ENCODE peak calls at places on chromosomes 2 and 18, in five cellular contexts. R is ascending aorta, T is MM.1S, I is GM13977, C is fibroblast of pulmonary artery. X is an unnamed sample.

GRCh38 chr2:174846941-174847938 is 83.0 kb upstream of the CHRNA1 start:
- DNase-seq in R (no peak), T (no peak), I (no peak), C (peak), X (no peak)

GRCh38 chr2:183049420-183049819 is 11.2 kb upstream of the NCKAP1 start:
- DNase-seq in C (no peak), T (no peak), I (no peak), R (no peak), X (no peak)

GRCh38 chr2:192011196-192011595 is 164.3 kb upstream of the CAVIN2 start:
- DNase-seq in I (no peak), C (no peak), T (no peak), R (no peak), X (no peak)

GRCh38 chr2:100365434-100365833 is 43.1 kb upstream of the LONRF2 start:
- DNase-seq in T (no peak), I (no peak), R (no peak), C (peak), X (no peak)

GRCh38 chr2:99468155-99468554 is 21.7 kb downstream of the REV1 start:
- DNase-seq in R (no peak), I (no peak), T (no peak), C (no peak), X (no peak)

GRCh38 chr2:205568620-205569019 is 113.7 kb upstream of the NRP2 start:
- DNase-seq in C (no peak), I (no peak), T (no peak), R (no peak), X (no peak)

GRCh38 chr2:170221317-170222288 is 43.7 kb downstream of the MYO3B start:
- DNase-seq in I (no peak), C (peak), T (no peak), R (no peak), X (no peak)

GRCh38 chr2:201900362-201900761 is 94.0 kb downstream of the CDK15 start:
- DNase-seq in R (no peak), I (no peak), T (peak), C (no peak), X (no peak)

GRCh38 chr2:217656366-217656765 is 346.4 kb downstream of the TNS1 start:
- DNase-seq in T (no peak), C (no peak), R (no peak), I (no peak), X (no peak)

GRCh38 chr2:39851691-39852110 is 72.6 kb upstream of the THUMPD2 start:
- DNase-seq in T (peak), C (peak), R (no peak), I (no peak), X (no peak)

DNA sequence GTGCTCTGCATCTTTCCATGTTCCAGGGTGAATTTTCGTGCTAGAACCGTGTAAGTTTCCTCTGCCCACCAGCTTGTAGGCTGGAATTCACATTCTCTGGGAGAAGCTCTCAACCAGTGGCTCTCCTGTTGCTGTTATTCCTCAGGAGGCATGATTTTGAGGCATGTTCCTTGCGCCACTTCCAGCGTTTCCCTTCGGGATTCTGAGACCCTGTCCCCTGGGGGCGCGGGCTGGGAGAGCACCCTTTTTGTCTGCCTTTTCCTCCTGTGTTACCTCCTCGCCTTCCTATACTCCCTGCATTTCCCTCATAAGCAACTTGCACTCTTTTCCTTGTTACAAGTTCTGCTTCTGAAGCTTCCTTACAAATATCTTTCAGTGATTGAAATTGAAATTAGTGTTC is 156.4 kb downstream of the PTPRM start:
- DNase-seq in C (no peak), R (no peak), T (no peak), I (no peak), X (no peak)
- TF ChIP-seq CTCF in C (no peak), R (no peak), T (no peak), I (no peak), X (no peak)

GRCh38 chr2:128282976-128283810 is 35.5 kb downstream of the HS6ST1 start:
- DNase-seq in C (no peak), I (no peak), R (no peak), T (no peak), X (no peak)
- TF ChIP-seq CTCF in C (no peak), I (no peak), R (no peak), T (no peak), X (peak)

DNA sequence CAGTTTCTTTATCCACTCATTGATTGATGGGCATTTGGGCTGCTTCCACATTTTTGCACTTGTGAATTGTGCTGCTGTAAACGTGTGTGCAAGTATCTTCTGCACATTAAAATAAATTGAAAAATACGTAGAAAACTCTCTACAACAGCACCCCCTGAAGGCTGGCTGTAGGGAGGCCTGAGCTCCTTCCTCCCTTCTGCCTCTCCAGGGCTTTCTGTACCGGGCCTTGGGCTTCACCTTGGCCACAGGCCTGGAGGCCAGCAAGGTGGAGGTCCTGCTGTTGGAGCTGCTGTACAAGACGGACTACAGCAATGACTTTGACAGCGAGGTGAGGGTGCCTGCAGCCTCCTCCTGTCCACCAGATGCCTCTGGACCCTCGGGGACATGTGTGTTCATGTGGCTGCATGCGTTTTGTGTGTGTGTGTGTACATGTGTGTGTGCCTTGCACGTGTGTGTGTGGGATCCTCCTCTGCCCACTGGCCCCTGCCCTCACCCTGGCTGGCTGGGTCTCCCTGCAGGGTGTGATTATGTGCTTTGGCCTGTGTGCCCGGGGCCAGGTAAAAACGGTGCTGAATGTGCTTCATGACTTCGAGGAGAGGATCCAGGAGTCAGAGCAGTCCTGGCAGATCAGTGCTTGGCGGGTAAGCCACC is 29.2 kb downstream of the MROH2A start:
- DNase-seq in R (peak), T (no peak), C (no peak), I (no peak), X (no peak)
- TF ChIP-seq CTCF in R (no peak), T (no peak), C (no peak), I (peak), X (no peak)

DNA sequence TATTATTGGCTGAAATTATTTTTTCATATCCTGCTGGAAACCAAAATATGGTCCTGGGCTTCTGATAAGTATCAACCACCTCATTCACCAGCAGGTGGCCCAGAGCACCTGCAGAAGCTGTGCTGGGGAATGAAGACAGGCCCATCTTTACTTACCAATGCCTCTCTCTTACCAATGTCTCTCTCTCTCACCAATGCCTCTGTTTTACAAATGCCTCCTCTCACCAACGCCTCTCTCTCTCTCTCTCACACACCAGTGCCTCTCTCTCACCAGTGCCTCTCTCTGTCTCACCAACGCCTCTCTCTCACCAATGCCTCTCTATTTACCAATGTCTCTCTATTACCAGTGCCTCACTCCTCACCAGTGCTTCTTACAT is 2.3 kb upstream of the MAL start:
- DNase-seq in T (peak), C (no peak), R (no peak), I (peak), X (no peak)
- TF ChIP-seq CTCF in T (peak), C (no peak), R (no peak), I (peak), X (no peak)

GRCh38 chr2:231737761-231738160 is 29.4 kb downstream of the PTMA start:
- DNase-seq in T (no peak), I (no peak), C (no peak), R (no peak), X (no peak)

GRCh38 chr2:231727621-231728020 is 19.3 kb downstream of the PTMA start:
- DNase-seq in T (no peak), R (no peak), I (no peak), C (no peak), X (no peak)

DNA sequence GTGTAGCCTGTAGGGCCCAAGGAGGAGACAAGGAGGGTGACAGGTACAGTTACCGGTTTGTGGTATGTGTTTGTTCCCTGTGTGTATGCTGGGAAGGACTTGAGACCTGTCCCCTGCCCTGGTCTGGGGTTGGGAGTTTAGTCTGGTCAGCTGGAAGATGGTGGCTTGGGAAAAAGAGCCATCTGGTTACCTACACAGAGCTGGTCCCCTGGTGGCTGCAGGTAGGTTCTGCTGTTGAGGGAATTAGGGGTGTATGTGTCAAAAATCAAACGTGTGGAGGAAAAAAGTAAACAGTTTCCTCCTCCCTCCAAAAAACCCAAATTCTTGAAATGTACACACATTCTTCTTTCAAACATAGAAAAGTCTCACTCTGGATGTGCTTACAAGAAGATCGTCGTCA is 24.3 kb downstream of the PTMA start:
- DNase-seq in C (no peak), I (no peak), R (no peak), T (no peak), X (no peak)
- TF ChIP-seq CTCF in C (no peak), I (no peak), R (no peak), T (peak), X (no peak)

DNA sequence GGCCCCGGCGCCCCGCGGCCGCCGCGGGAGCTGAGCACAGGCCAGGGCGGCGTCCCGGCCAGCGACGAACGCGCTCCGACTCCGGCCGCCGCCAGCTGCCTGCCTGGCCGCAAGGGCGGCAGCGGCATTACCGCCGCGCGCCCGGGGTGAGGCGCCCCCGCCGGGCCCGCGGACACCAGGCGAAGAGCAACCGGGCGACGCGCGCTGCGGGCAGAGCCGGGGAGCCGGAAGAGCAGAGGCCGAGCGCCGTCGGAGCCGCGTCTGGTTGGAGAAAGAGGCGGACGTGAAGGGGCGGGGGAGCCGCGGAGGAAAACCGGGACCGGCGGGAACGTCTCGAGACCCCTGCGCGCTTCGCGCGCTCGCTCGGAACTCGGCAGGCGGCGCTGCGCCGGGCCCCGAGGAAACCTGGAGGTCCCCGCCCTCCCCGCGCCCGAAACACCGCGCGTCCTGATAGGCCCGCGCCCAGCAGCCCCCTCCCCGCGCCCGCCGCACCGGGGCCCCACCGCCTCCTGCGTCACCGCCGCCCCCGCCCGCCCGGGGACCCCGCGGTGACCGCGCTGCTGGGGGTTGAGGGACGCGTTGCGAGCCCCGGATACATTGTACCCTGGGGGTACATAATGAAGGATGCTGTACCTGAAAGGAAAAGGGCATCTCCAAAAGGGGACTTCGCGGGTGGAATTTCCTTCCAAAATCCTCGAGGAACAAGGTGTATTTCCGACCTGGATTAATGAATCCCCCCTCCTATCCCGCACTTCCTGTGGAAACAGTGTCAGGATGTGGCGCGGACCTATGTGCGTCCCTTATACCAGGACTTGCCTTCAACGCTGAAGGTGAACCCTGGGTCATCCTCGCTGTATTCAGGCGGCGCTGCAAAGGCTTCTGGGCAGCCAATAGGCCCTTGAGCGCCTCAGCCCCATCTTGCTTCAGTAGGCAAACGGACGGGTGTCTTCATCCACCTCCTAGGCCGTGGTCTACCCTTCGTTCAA is 1.0 kb upstream of the B4GALT6 start:
- DNase-seq in T (peak), C (peak), I (peak), R (peak), X (peak)
- TF ChIP-seq CTCF in T (peak), C (peak), I (peak), R (peak), X (peak)